ENCODE peak calls at places on chromosome 9, in six cellular contexts. D is lower lobe of right lung; X is foreskin keratinocyte; R is stimulated activated naive CD8-positive, alpha-beta T cell treated with anti-CD3 and anti-CD28 coated beads, Interleukin-15, Interleukin-2, amounts not matched to agents 100 U/mL and 50 U/mL, for 24 hours; I is heart left ventricle; P is PC-3. W is an unnamed sample.

GRCh38 chr9:33340186-33340585 is 49.9 kb downstream of the NFX1 start:
- ATAC-seq in D (no peak), X (no peak), R (no peak), I (no peak), P (no peak), W (no peak)

GRCh38 chr9:27527702-27528277 is 1.8 kb downstream of the MOB3B start:
- ATAC-seq in D (peak; percentile 1), X (peak; percentile 3), R (no peak), I (no peak), P (no peak), W (no peak)

GRCh38 chr9:83583151-83584014 is 39.6 kb upstream of the IDNK start:
- ATAC-seq in D (peak; percentile 83), X (peak; percentile 91), R (no peak), I (peak; percentile 65), P (peak; percentile 49), W (no peak)

GRCh38 chr9:115035872-115036612 is 81.9 kb downstream of the TNC start:
- ATAC-seq in D (peak; percentile 69), X (peak; percentile 21), R (peak; percentile 86), I (peak; percentile 75), P (no peak), W (peak; percentile 64)

GRCh38 chr9:69155341-69156030 is 18.6 kb upstream of the TJP2 start:
- ATAC-seq in D (peak; percentile 70), X (peak; percentile 95), R (no peak), I (no peak), P (peak; percentile 86), W (peak; percentile 49)

GRCh38 chr9:114572199-114572598 is 15.4 kb upstream of the ATP6V1G1 start:
- ATAC-seq in D (no peak), X (no peak), R (no peak), I (no peak), P (no peak), W (no peak)

GRCh38 chr9:92669527-92669889 is 423 bp downstream of the IPPK start:
- ATAC-seq in D (peak; percentile 61), X (peak; percentile 8), R (peak; percentile 10), I (peak; percentile 7), P (peak; percentile 39), W (peak; percentile 3)

GRCh38 chr9:89701221-89701798 is 96.5 kb downstream of the GADD45G start:
- ATAC-seq in D (peak; percentile 87), X (no peak), R (peak; percentile 96), I (no peak), P (no peak), W (no peak)

GRCh38 chr9:37514999-37515398 is 29.3 kb downstream of the POLR1E start:
- ATAC-seq in D (no peak), X (no peak), R (no peak), I (no peak), P (no peak), W (no peak)

W was measured in esophagus mucosa.